ENCODE peak calls at places on chromosomes 13 and 19, in seven cellular contexts. L is stimulated activated CD8-positive, alpha-beta memory T cell treated with anti-CD3 and anti-CD28 coated beads, Interleukin-15, amount 100 ng/mL, for 24 hours; X is AG09319; M is dorsolateral prefrontal cortex; E is adipocyte; C is BJ; Z is ureter. G is an unnamed sample.

GRCh38 chr13:93180376-93180966 is 46.1 kb upstream of the GPC6 start:
- DNase-seq in C (peak), L (no peak), E (peak), Z (no peak), M (no peak), X (no peak), G (no peak)

GRCh38 chr19:47432091-47432490 is 12.8 kb upstream of the MEIS3 start:
- DNase-seq in X (no peak), Z (no peak), M (no peak), E (no peak), C (no peak), L (no peak), G (no peak)

GRCh38 chr13:100589178-100589725 is 663 bp upstream of the GGACT start:
- DNase-seq in C (no peak), M (no peak), E (no peak), L (no peak), X (no peak), Z (no peak), G (no peak)

GRCh38 chr13:44068737-44069136 is 189.0 kb downstream of the LACC1 start:
- DNase-seq in Z (no peak), C (peak), M (no peak), X (peak), E (peak), L (no peak), G (no peak)

GRCh38 chr13:24110011-24110410 is 50.5 kb upstream of the SPATA13 start:
- DNase-seq in M (no peak), E (no peak), X (no peak), Z (no peak), C (no peak), L (no peak), G (no peak)

GRCh38 chr13:57212989-57213388 is 46.0 kb downstream of the PRR20E start:
- DNase-seq in L (no peak), M (no peak), E (no peak), C (no peak), Z (no peak), X (no peak), G (no peak)

GRCh38 chr13:113243847-113244246 is 34.4 kb downstream of the CUL4A start:
- DNase-seq in E (no peak), Z (no peak), C (no peak), M (no peak), X (no peak), L (no peak), G (no peak)

GRCh38 chr19:2055871-2056809 is 5.1 kb upstream of the MKNK2 start:
- DNase-seq in M (no peak), X (peak), Z (peak), E (peak), C (no peak), L (no peak), G (no peak)

GRCh38 chr19:40241125-40241808 is 14.8 kb upstream of the CCNP start:
- DNase-seq in E (no peak), X (no peak), C (no peak), M (no peak), Z (no peak), L (no peak), G (no peak)

GRCh38 chr13:97491452-97491851 is 57.5 kb downstream of the RAP2A start:
- DNase-seq in Z (no peak), M (no peak), C (no peak), E (no peak), X (no peak), L (no peak), G (no peak)

GRCh38 chr13:110886475-110887241 is 28.2 kb downstream of the ANKRD10 start:
- DNase-seq in C (no peak), L (no peak), Z (no peak), X (no peak), M (no peak), E (no peak), G (no peak)

GRCh38 chr19:44792286-44792685 is 14.6 kb downstream of the CBLC start:
- DNase-seq in E (no peak), Z (no peak), M (no peak), C (no peak), L (no peak), X (no peak), G (no peak)

GRCh38 chr13:70964124-70964523 is 855.9 kb upstream of the KLHL1 start:
- DNase-seq in E (peak), X (no peak), C (no peak), L (no peak), M (no peak), Z (no peak), G (no peak)

GRCh38 chr19:29260477-29261317 is 47.7 kb upstream of the UQCRFS1 start:
- DNase-seq in Z (no peak), X (no peak), L (no peak), E (peak), C (no peak), M (no peak), G (no peak)

GRCh38 chr19:57872450-57872849 is 16.4 kb downstream of the ZNF814 start:
- DNase-seq in C (no peak), L (no peak), M (no peak), X (no peak), E (no peak), Z (no peak), G (no peak)

GRCh38 chr19:52599241-52599640 is 29.2 kb downstream of the ZNF701 start:
- DNase-seq in E (no peak), C (no peak), L (no peak), M (no peak), X (no peak), Z (no peak), G (no peak)

GRCh38 chr19:47826800-47827199 is 5.1 kb downstream of the CRX start:
- DNase-seq in E (no peak), L (no peak), X (no peak), M (no peak), Z (no peak), C (no peak), G (no peak)

GRCh38 chr19:46860846-46861690 is at the start of gene ARHGAP35:
- DNase-seq in C (no peak), Z (peak), E (peak), L (no peak), X (peak), M (no peak), G (no peak)

GRCh38 chr13:20609145-20609544 is 42.2 kb downstream of the IFT88 start:
- DNase-seq in M (no peak), C (no peak), L (no peak), X (peak), Z (no peak), E (peak), G (no peak)

GRCh38 chr19:28292822-28293500 is 920.0 kb downstream of the UQCRFS1 start:
- DNase-seq in L (no peak), M (no peak), E (no peak), Z (no peak), X (no peak), C (no peak), G (no peak)

GRCh38 chr13:34886476-34886875 is 55.6 kb upstream of the NBEA start:
- DNase-seq in Z (no peak), X (no peak), E (no peak), L (no peak), C (no peak), M (no peak), G (no peak)

GRCh38 chr19:12574036-12574435 is 22.8 kb upstream of the ZNF564 start:
- DNase-seq in E (no peak), L (no peak), X (no peak), C (no peak), M (no peak), Z (no peak), G (no peak)

G was measured in DMS79.